ENCODE peak calls at places on chromosomes 4 and X, in seven cellular contexts. O, H, D, J, S, Z and K are unnamed samples.

GRCh38 chrX:107711521-107712041 is 64.0 kb downstream of the TSC22D3 start:
- DNase-seq in Z (peak; percentile 8), D (no peak), H (no peak), S (no peak), O (no peak), J (no peak), K (no peak)

GRCh38 chrX:18668059-18668458 is 3.8 kb downstream of the RS1 start:
- DNase-seq in Z (no peak), S (no peak), H (no peak), O (no peak), D (no peak), J (no peak), K (no peak)

GRCh38 chr4:92091335-92091734 is 212.4 kb upstream of the GRID2 start:
- DNase-seq in Z (no peak), D (no peak), S (no peak), O (no peak), H (no peak), J (no peak), K (no peak)

GRCh38 chrX:135257469-135257868 is 5.6 kb downstream of the ETDA start:
- DNase-seq in Z (no peak), H (no peak), O (no peak), D (no peak), J (no peak), S (no peak), K (no peak)

GRCh38 chr4:128858875-128859696 is 49.6 kb downstream of the JADE1 start:
- DNase-seq in O (no peak), J (peak; percentile 51), S (no peak), D (peak; percentile 42), H (no peak), Z (no peak), K (peak; percentile 55)

GRCh38 chrX:141185366-141185765 is 8.4 kb upstream of the LDOC1 start:
- DNase-seq in J (no peak), Z (no peak), S (no peak), O (no peak), D (no peak), H (no peak), K (no peak)

GRCh38 chrX:107738768-107739167 is 36.8 kb downstream of the TSC22D3 start:
- DNase-seq in D (no peak), J (no peak), O (no peak), H (no peak), S (no peak), Z (no peak), K (no peak)

GRCh38 chr4:84050014-84050413 is 449.1 kb downstream of the NKX6-1 start:
- DNase-seq in H (no peak), Z (no peak), O (peak; percentile 5), J (no peak), S (no peak), D (no peak), K (peak; percentile 0)

GRCh38 chrX:106955004-106955772 is 35.0 kb downstream of the CLDN2 start:
- DNase-seq in H (peak; percentile 4), D (peak; percentile 51), S (no peak), Z (no peak), O (no peak), J (no peak), K (no peak)

GRCh38 chr4:6749340-6750171 is 33.0 kb upstream of the KIAA0232 start:
- DNase-seq in O (no peak), S (peak; percentile 96), J (peak; percentile 15), Z (peak; percentile 49), D (no peak), H (peak; percentile 44), K (peak; percentile 54)

GRCh38 chr4:139824882-139825522 is 159.4 kb downstream of the MGST2 start:
- DNase-seq in S (no peak), H (no peak), O (no peak), J (no peak), Z (no peak), D (no peak), K (no peak)
- H3K4me3 ChIP-seq in S (no peak overlapping the region), H (no peak overlapping the region), O (no peak overlapping the region), J (no peak overlapping the region), Z (no peak overlapping the region), D (no peak overlapping the region), K (no peak overlapping the region)

GRCh38 chr4:138890921-138891570 is 124.5 kb upstream of the NOCT start:
- DNase-seq in J (no peak), D (no peak), H (no peak), O (no peak), Z (no peak), S (no peak), K (no peak)
- H3K36me3 ChIP-seq in J (no peaks in the 10 kb centered on the region), D (no peaks in the 10 kb centered on the region), H (no peaks in the 10 kb centered on the region), O (no peaks in the 10 kb centered on the region), Z (no peaks in the 10 kb centered on the region), S (no peaks in the 10 kb centered on the region), K (no peaks in the 10 kb centered on the region)

DNA sequence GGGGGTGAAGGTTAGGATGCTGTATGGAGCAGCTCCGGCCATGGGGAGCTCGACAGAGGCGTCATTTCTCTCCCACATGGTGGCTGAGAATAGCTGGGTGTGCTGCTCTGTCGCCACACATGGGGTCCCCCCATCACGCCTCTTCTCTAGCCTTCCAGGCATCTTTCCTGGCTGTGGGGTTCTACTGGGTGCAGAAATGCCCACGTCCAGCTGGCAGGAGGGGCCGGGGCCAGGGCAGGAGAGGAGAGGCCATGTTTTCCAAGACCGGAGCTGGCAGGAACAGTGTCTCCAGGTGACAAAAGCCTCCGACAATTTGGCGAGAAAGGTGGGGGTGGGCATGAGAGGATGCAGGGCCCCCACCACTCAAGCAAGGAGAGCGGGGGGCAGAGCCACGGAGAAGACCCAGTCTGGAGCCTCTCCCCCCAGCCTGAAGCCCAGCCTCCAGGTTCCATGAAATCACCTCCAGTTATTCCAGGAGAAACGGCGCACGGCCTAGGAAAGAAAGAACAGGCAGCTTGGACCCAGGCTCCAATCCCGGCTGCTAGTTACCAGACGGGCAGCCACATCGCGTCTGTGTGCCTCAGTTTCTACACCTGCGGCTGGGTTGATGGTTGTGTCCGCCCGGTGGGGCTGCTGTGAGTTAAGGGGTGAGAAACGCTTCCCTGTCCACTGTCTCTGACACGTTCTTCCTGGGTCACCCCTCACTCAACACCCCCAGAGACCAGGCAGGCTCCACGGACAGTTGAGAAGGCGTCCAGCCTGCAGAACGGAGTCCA is 27.4 kb upstream of the SPON2 start:
- DNase-seq in Z (no peak), J (no peak), H (peak; percentile 23), S (peak; percentile 46), O (no peak), D (no peak), K (no peak)
- H3K4me3 ChIP-seq in Z (no peak overlapping the region), J (no peak overlapping the region), H (no peak overlapping the region), S (peak overlapping the region; percentile 50), O (peak overlapping the region; percentile 4), D (peak overlapping the region; percentile 65), K (no peak overlapping the region)

DNA sequence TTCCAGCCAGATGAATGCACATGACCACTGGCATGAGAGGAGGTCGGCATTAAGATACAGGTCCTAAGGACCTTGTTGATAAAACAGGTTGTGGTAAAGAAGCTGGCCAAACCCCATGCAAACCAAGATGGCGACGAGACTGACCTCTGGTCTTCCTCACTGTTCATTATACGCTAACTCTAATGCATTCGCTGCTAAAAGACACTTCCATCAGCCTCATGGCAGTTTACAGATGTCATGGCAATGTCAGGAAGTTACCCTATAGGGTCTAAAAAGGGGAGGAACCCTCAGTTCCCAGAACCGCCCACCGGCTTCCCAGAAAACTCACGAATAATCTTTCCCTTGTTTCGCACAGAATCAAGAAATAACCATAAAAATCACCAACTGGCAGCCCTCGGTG is 182.4 kb downstream of the DHRSX start:
- DNase-seq in J (no peak), Z (no peak), O (no peak), S (no peak), H (no peak), D (no peak), K (no peak)
- H3K36me3 ChIP-seq in J (no peaks in the 10 kb centered on the region), Z (no peaks in the 10 kb centered on the region), O (no peaks in the 10 kb centered on the region), S (no peaks in the 10 kb centered on the region), H (no peaks in the 10 kb centered on the region), D (no peaks in the 10 kb centered on the region), K (no peaks in the 10 kb centered on the region)

DNA sequence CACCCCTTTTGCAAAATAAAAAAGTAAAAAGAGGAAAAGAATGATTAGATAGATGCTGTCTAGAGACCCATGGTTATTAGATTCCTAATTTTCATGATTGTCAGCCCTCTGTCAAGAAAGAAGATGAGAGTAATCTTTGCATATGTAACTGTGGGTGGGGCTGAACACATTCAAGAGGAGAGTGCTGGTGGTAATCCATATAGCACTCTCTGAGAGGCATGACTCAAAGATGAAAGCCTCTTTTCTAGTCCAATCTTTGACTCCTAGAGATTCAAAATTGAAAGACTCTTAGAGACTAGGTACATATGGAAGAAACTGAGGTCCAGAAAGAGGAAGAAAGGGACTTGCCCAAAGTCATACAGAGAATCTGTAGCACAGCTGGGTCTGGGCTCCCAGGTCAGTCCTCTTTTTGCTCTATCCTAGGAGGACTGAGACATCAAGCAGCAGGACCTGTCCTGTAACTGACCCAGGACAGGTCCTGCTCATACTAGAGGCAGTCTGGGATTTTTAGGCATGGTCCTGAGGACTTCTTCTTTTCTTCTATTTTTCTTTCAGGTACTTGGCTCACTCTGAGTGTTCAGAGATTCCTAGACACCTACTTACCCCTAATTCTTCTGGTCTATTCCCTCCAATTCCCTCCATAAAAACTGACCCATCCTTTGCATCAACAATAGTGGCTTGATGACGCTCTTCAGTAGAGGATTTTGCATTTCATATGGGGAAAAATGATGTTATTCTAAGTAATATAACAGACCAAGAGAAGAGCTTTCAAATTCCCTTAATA is 23.8 kb downstream of the VSIG4 start:
- DNase-seq in O (no peak), H (no peak), S (no peak), Z (no peak), J (no peak), D (no peak), K (no peak)
- H3K4me3 ChIP-seq in O (no peak overlapping the region), H (no peak overlapping the region), S (peak overlapping the region; percentile 34), Z (peak overlapping the region; percentile 30), J (no peak overlapping the region), D (no peak overlapping the region), K (no peak overlapping the region)

GRCh38 chr4:71006203-71006907 is 12.9 kb downstream of the DCK start:
- DNase-seq in O (no peak), D (no peak), J (no peak), Z (no peak), H (no peak), S (no peak), K (no peak)

GRCh38 chr4:71009796-71010588 is 16.5 kb downstream of the DCK start:
- DNase-seq in H (peak; percentile 49), Z (no peak), S (no peak), O (no peak), J (no peak), D (peak; percentile 85), K (no peak)

GRCh38 chr4:71009091-71009490 is 15.6 kb downstream of the DCK start:
- DNase-seq in Z (no peak), S (no peak), H (peak; percentile 10), O (no peak), J (no peak), D (peak; percentile 16), K (no peak)

GRCh38 chr4:71004281-71004851 is 10.9 kb downstream of the DCK start:
- DNase-seq in H (no peak), D (no peak), J (no peak), Z (no peak), O (no peak), S (no peak), K (no peak)
- H3K36me3 ChIP-seq in H (peaks cover 26% of the 10 kb centered on the region), D (no peaks in the 10 kb centered on the region), J (no peaks in the 10 kb centered on the region), Z (no peaks in the 10 kb centered on the region), O (peaks cover 80% of the 10 kb centered on the region), S (no peaks in the 10 kb centered on the region), K (peaks cover 2% of the 10 kb centered on the region)